ENCODE peak calls at places on chromosomes 4 and X, in five cellular contexts. A is GM12891, H is GM12878, K is adrenal gland, S is testis. J is an unnamed sample.

GRCh38 chr4:87806520-87806919 is 7.2 kb downstream of the IBSP start:
- DNase-seq in A (no peak), H (no peak), K (no peak), S (no peak), J (no peak)

GRCh38 chr4:131091896-131092295 is 1995.9 kb downstream of the C4orf33 start:
- DNase-seq in A (no peak), H (no peak), K (no peak), S (no peak), J (peak)

GRCh38 chr4:40283968-40284367 is 51.2 kb upstream of the CHRNA9 start:
- DNase-seq in A (no peak), H (no peak), K (no peak), S (no peak), J (no peak)

GRCh38 chr4:153987291-153987690 is 198.4 kb upstream of the SFRP2 start:
- DNase-seq in A (no peak), H (no peak), K (no peak), S (no peak), J (no peak)

GRCh38 chr4:118918388-118918787 is 29.7 kb downstream of the SYNPO2 start:
- DNase-seq in A (no peak), H (no peak), K (no peak), S (peak), J (no peak)

GRCh38 chr4:139676913-139677585 is 11.4 kb downstream of the MGST2 start:
- DNase-seq in A (no peak), H (no peak), K (no peak), S (no peak), J (no peak)

GRCh38 chr4:153344131-153345010 is at the start of gene MND1:
- DNase-seq in A (peak), H (no peak), K (peak), S (peak), J (peak)

GRCh38 chr4:17066972-17067371 is 168.5 kb upstream of the LDB2 start:
- DNase-seq in A (no peak), H (no peak), K (peak), S (no peak), J (no peak)

GRCh38 chr4:139774759-139775487 is 109.3 kb downstream of the MGST2 start:
- DNase-seq in A (no peak), H (no peak), K (no peak), S (no peak), J (no peak)

GRCh38 chr4:140240237-140240636 is 86.3 kb upstream of the MAML3 start:
- DNase-seq in A (no peak), H (no peak), K (no peak), S (no peak), J (no peak)

GRCh38 chr4:174553828-174554227 is 31.5 kb upstream of the HPGD start:
- DNase-seq in A (no peak), H (no peak), K (no peak), S (no peak), J (no peak)

GRCh38 chrX:68735266-68735665 is 87.8 kb downstream of the STARD8 start:
- DNase-seq in A (no peak), H (no peak), K (no peak), S (no peak), J (no peak)

GRCh38 chr4:120557372-120557771 is 365.2 kb downstream of the PRDM5 start:
- DNase-seq in A (no peak), H (no peak), K (no peak), S (no peak), J (no peak)

GRCh38 chr4:173264245-173264959 is 69.8 kb downstream of the HMGB2 start:
- DNase-seq in A (no peak), H (no peak), K (peak), S (peak), J (peak)

GRCh38 chr4:5082381-5082780 is 31.1 kb downstream of the STK32B start:
- DNase-seq in A (no peak), H (no peak), K (no peak), S (no peak), J (no peak)

GRCh38 chr4:147633113-147633512 is 15.9 kb downstream of the TMEM184C start:
- DNase-seq in A (no peak), H (no peak), K (no peak), S (no peak), J (no peak)

GRCh38 chr4:147307896-147308680 is 172.8 kb upstream of the EDNRA start:
- DNase-seq in A (no peak), H (no peak), K (no peak), S (no peak), J (no peak)

GRCh38 chrX:110125435-110125834 is 122.5 kb downstream of the TMEM164 start:
- DNase-seq in A (no peak), H (no peak), K (no peak), S (no peak), J (no peak)

GRCh38 chr4:146855761-146856160 is 89.9 kb downstream of the TTC29 start:
- DNase-seq in A (no peak), H (no peak), K (no peak), S (no peak), J (no peak)

GRCh38 chr4:57442834-57443291 is 332.7 kb upstream of the IGFBP7 start:
- DNase-seq in A (no peak), H (no peak), K (peak), S (peak), J (peak)

GRCh38 chr4:73194064-73194463 is 64.5 kb downstream of the ANKRD17 start:
- DNase-seq in A (no peak), H (no peak), K (no peak), S (no peak), J (no peak)

GRCh38 chr4:84481077-84481878 is 17.8 kb downstream of the NKX6-1 start:
- DNase-seq in A (no peak), H (no peak), K (no peak), S (no peak), J (no peak)

DNA sequence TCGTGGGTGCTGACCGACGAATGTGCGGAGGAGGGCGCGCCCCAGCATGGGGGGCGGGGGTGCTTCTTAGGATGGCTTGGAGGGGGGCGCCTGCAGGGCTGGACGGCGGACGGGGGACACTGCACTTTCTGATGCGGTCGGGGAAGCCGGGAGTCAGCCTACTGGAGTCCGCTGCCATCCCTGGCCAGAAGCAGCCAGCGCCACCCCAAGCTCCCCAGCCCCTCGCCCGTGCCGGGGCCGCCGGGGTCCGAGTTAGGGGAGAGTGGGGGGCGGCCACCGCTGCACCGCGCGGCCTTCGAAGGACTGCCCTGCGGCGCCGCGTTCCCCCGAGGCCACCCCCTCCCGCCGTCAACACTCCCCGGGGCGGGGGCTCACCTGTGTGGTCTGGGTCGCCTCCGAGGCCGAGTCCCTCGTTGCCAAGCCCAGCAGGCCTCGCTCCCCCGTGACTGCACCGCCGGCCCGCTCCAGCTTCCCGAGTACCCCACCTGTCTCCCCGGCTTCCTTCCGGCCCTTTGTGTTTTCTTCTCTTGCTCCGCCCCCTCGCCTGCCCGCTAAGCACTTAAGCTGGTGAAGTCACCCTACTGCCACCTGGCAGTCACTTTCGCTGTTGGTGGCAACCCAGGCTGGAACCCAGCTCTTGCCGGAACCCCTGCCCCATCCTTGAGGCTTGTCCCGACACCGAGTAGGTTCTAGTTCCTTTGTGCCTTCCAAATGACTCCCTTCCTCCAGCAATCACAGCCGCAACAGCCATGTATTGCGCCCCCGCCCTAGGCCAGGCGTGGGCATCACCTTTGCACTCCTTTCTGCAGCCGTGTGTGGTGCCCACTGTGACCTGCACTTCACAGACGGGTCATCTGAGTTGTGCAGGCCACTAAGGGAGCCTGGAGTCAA is at the start of gene OCIAD2:
- DNase-seq in A (peak), H (peak), K (peak), S (peak), J (peak)
- TF ChIP-seq POLR2A in A (peak), H (peak), K (peak), S (no peak), J (peak)

GRCh38 chrX:41332408-41332987 is 1.5 kb upstream of the DDX3X start:
- DNase-seq in A (no peak), H (no peak), K (peak), S (peak), J (peak)
- TF ChIP-seq POLR2A in A (peak), H (no peak), K (no peak), S (no peak), J (no peak)

GRCh38 chr4:179607003-179607402 is 2164.8 kb upstream of the AGA start:
- DNase-seq in A (no peak), H (peak), K (no peak), S (no peak), J (no peak)
- TF ChIP-seq POLR2A in A (no peak), H (no peak), K (no peak), S (no peak), J (no peak)

GRCh38 chrX:153929576-153929975 is 3.5 kb upstream of the ARHGAP4 start:
- DNase-seq in A (no peak), H (no peak), K (no peak), S (no peak), J (no peak)

GRCh38 chrX:153926863-153927685 is 1.0 kb upstream of the ARHGAP4 start:
- DNase-seq in A (peak), H (peak), K (peak), S (peak), J (peak)

GRCh38 chrX:153928846-153929245 is 2.8 kb upstream of the ARHGAP4 start:
- DNase-seq in A (no peak), H (no peak), K (peak), S (no peak), J (no peak)

GRCh38 chrX:153927686-153927935 is 1.5 kb upstream of the ARHGAP4 start:
- DNase-seq in A (no peak), H (no peak), K (no peak), S (no peak), J (peak)

GRCh38 chrX:153927936-153928760 is 2.1 kb upstream of the ARHGAP4 start:
- DNase-seq in A (peak), H (peak), K (peak), S (peak), J (peak)
- TF ChIP-seq POLR2A in A (peak), H (peak), K (peak), S (no peak), J (peak)

J was measured in erythroblast.